ENCODE peak calls at places on chromosomes 3 and 15, in four cellular contexts. S is BE2C, P is HFF-Myc, H is dorsolateral prefrontal cortex. U is an unnamed sample.

GRCh38 chr15:66896611-66897010 is 168.8 kb upstream of the SMAD3 start:
- DNase-seq in S (no peak), P (no peak), H (no peak), U (no peak)

GRCh38 chr15:91704343-91704742 is 149.2 kb upstream of the SLCO3A1 start:
- DNase-seq in S (no peak), P (no peak), H (no peak), U (no peak)

GRCh38 chr15:77032647-77033416 is 37.9 kb downstream of the PSTPIP1 start:
- DNase-seq in S (no peak), P (no peak), H (peak; percentile 20), U (no peak)

GRCh38 chr3:22685598-22685997 is 517.5 kb upstream of the UBE2E2 start:
- DNase-seq in S (no peak), P (no peak), H (no peak), U (no peak)

GRCh38 chr3:142445816-142446254 is 2.0 kb downstream of the XRN1 start:
- DNase-seq in S (no peak), P (no peak), H (no peak), U (peak; percentile 14)

GRCh38 chr15:42314818-42315217 is 41.6 kb upstream of the TMEM87A start:
- DNase-seq in S (no peak), P (no peak), H (no peak), U (no peak)

GRCh38 chr3:136670166-136670565 is 82.0 kb downstream of the STAG1 start:
- DNase-seq in S (no peak), P (no peak), H (no peak), U (no peak)

GRCh38 chr3:139520028-139520737 is 19.4 kb downstream of the RBP1 start:
- DNase-seq in S (peak; percentile 25), P (no peak), H (no peak), U (no peak)

GRCh38 chr3:13600950-13601691 is 52.2 kb downstream of the FBLN2 start:
- DNase-seq in S (no peak), P (peak; percentile 22), H (no peak), U (peak; percentile 39)

GRCh38 chr15:63264685-63265302 is 12.6 kb upstream of the APH1B start:
- DNase-seq in S (no peak), P (no peak), H (no peak), U (no peak)

GRCh38 chr3:8593022-8593817 is 51.4 kb downstream of the SSUH2 start:
- DNase-seq in S (no peak), P (no peak), H (no peak), U (no peak)

GRCh38 chr15:31215490-31216209 is 111.0 kb upstream of the KLF13 start:
- DNase-seq in S (peak; percentile 87), P (no peak), H (no peak), U (no peak)

GRCh38 chr3:114649331-114649730 is 355.5 kb downstream of the TIGIT start:
- DNase-seq in S (no peak), P (peak; percentile 65), H (no peak), U (no peak)

GRCh38 chr3:143529018-143529478 is 319.2 kb downstream of the SLC9A9 start:
- DNase-seq in S (no peak), P (no peak), H (no peak), U (no peak)

GRCh38 chr3:54873059-54873695 is 54.7 kb downstream of the LRTM1 start:
- DNase-seq in S (no peak), P (no peak), H (no peak), U (no peak)

GRCh38 chr3:18987862-18988447 is 160.4 kb upstream of the KCNH8 start:
- DNase-seq in S (no peak), P (no peak), H (no peak), U (no peak)

GRCh38 chr15:82530006-82530405 is 10.3 kb downstream of the RPS17 start:
- DNase-seq in S (no peak), P (no peak), H (no peak), U (no peak)

GRCh38 chr3:149501524-149501923 is 27.0 kb downstream of the TM4SF4 start:
- DNase-seq in S (no peak), P (no peak), H (no peak), U (peak; percentile 67)

GRCh38 chr15:68704496-68705021 is 116.1 kb downstream of the ANP32A start:
- DNase-seq in S (peak; percentile 61), P (no peak), H (no peak), U (no peak)

GRCh38 chr3:134885877-134886621 is 91.0 kb downstream of the EPHB1 start:
- DNase-seq in S (no peak), P (no peak), H (no peak), U (peak; percentile 3)

GRCh38 chr15:98713585-98714001 is 65.3 kb downstream of the IGF1R start:
- DNase-seq in S (no peak), P (no peak), H (no peak), U (no peak)

GRCh38 chr15:99537344-99537743 is 28.4 kb upstream of the MEF2A start:
- DNase-seq in S (no peak), P (no peak), H (peak; percentile 61), U (no peak)

GRCh38 chr3:186162221-186162620 is 53.3 kb upstream of the ETV5 start:
- DNase-seq in S (no peak), P (no peak), H (no peak), U (no peak)

GRCh38 chr3:135097276-135097946 is 302.4 kb downstream of the EPHB1 start:
- DNase-seq in S (peak; percentile 46), P (no peak), H (no peak), U (no peak)

GRCh38 chr3:18586076-18586475 is 160.9 kb upstream of the SATB1 start:
- DNase-seq in S (no peak), P (no peak), H (no peak), U (no peak)

GRCh38 chr3:172537521-172538158 is 14.4 kb upstream of the TNFSF10 start:
- DNase-seq in S (no peak), P (no peak), H (no peak), U (no peak)

GRCh38 chr3:126442099-126442848 is 33.4 kb downstream of the ZXDC start:
- DNase-seq in S (no peak), P (no peak), H (peak; percentile 60), U (no peak)

GRCh38 chr15:95556866-95557225 is 773.7 kb upstream of the NR2F2 start:
- DNase-seq in S (no peak), P (no peak), H (no peak), U (peak; percentile 42)

GRCh38 chr3:184740509-184741258 is 28.8 kb upstream of the MAGEF1 start:
- DNase-seq in S (no peak), P (no peak), H (no peak), U (no peak)

DNA sequence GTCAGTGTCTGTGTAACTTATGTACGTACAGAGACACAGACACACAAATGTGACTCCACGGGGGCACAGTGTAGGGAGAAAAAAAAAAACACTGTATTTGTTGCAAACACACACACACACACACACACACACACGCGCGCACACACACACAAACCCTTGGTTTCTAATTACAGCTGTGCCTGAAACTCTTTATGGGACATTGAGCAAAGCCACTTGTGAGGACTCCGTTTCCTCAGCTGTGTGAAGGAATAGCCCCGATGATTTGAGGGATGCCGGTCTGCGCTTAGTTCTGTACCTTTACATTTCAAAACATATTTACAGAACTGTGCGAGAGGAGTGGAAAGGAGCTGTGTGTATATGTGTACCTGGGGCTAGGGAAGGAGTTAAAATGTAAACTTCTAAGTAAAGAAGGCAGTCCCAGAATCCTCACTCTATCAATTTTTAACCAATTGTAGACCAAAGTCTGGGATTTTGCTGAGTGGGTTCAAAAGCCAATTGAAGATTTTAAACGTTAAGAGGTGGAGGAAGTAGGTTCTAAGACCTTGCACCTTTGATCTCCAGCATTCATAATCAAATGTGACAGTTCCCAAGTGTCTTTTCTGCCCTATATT is 5.3 kb upstream of the BCL6 start:
- DNase-seq in S (no peak), P (no peak), H (no peak), U (no peak)
- H3K4me3 ChIP-seq in S (no peak overlapping the region), P (no peak overlapping the region), H (peak overlapping the region; percentile 19), U (peak overlapping the region; percentile 15)

GRCh38 chr3:107241217-107241616 is 136.0 kb upstream of the CCDC54 start:
- DNase-seq in S (no peak), P (no peak), H (no peak), U (no peak)
- H3K4me3 ChIP-seq in S (peak overlapping the region; percentile 95), P (peak overlapping the region; percentile 69), H (peak overlapping the region; percentile 95), U (peak overlapping the region; percentile 97)

DNA sequence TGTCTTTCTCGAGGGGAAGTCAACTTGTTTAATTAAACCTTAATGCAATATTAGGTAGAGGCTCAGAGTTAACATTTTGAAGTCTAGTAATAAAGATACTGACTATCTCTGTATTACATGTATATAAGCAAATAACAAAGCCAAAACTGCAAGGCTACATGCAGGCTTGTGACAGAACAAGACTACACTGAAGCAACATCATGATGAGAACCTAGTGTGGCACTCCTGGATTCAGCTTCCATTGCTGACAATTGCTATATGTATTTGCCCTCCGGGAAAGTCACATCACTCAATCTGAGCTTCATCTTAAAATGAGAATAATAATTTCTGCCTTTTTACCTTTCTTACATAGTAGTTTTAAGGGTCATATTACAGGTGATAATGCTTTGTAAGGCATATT is 15.6 kb upstream of the IL1RAP start:
- DNase-seq in S (no peak), P (no peak), H (no peak), U (no peak)
- H3K4me3 ChIP-seq in S (no peak overlapping the region), P (no peak overlapping the region), H (no peak overlapping the region), U (no peak overlapping the region)

GRCh38 chr3:197295871-197296270 is 2.5 kb downstream of the DLG1 start:
- DNase-seq in S (no peak), P (no peak), H (no peak), U (no peak)
- H3K4me3 ChIP-seq in S (peak overlapping the region; percentile 90), P (peak overlapping the region; percentile 77), H (peak overlapping the region; percentile 98), U (peak overlapping the region; percentile 88)

DNA sequence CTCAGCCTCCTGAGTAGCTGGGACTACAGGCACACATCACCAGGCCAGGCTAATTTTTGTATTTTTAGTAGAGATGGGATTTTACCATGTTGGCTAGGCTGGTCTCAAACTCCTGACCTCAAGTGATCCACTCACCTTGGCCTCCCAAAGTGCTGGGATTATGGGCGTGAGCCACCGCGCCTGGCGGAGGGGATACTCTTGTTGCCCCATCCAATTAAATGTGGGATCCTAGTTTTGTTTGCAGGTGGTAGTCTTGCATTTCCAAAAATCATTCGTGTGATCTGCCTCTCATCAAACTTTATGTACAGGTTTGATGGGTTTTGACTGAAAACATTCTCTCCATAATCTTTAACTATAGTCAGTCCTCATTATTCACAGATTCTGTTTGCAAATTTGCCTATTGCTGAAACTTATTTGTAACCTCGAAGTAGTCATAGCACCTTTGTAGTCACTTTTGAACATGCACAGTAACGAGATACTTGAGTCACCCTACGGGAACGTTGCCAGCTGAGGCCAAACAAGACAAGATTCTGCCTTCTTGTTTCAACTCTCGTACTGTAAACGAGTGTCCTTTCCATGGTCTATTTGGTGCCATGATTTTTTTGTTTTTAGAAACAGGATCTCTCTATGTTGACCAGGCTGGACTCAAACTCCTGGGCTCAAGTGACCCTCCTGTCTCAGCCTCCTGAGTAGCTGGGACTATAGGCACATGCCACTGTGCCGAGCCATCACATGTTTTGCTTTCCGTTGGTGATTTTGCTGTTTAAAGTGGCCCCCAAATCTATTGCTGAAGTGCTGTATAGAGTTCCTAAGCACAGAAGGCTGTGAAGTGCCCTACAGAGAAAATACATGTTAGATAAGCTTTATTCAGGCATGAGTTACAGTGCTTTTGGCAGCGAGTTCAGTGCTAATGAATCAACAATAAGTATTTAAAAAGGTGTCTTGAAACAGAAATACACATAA is 8.1 kb upstream of the MAPK6 start:
- DNase-seq in S (no peak), P (no peak), H (no peak), U (peak; percentile 74)
- H3K4me3 ChIP-seq in S (no peak overlapping the region), P (no peak overlapping the region), H (no peak overlapping the region), U (no peak overlapping the region)